ENCODE peak calls at places on chromosome 19, in six cellular contexts. B, S, Z, L, T and D are unnamed samples.

GRCh38 chr19:48391100-48392005 is at the start of gene KDELR1:
- DNase-seq in L (peak), T (peak), B (peak), Z (peak), S (peak), D (peak)

GRCh38 chr19:17755977-17756670 is 4.8 kb downstream of the FCHO1 start:
- DNase-seq in T (no peak), L (peak), B (peak), Z (peak), S (peak), D (peak)

GRCh38 chr19:49142866-49143335 is 12.3 kb downstream of the HRC start:
- DNase-seq in L (peak), T (peak), B (peak), Z (peak), S (peak), D (peak)

GRCh38 chr19:48835734-48836088 is 580 bp downstream of the HSD17B14 start:
- DNase-seq in S (peak), L (peak), Z (peak), B (peak), T (peak), D (peak)

GRCh38 chr19:35973487-35973886 is 21.5 kb upstream of the SDHAF1 start:
- DNase-seq in Z (no peak), T (no peak), S (no peak), B (no peak), L (no peak), D (no peak)

GRCh38 chr19:30640266-30640965 is 268.2 kb downstream of the ZNF536 start:
- DNase-seq in B (no peak), S (no peak), T (no peak), L (no peak), Z (no peak), D (no peak)

GRCh38 chr19:55304279-55304978 is 20.6 kb downstream of the BRSK1 start:
- DNase-seq in Z (peak), L (no peak), B (peak), T (peak), S (peak), D (peak)

GRCh38 chr19:19062454-19063182 is 1.2 kb upstream of the SLC25A42 start:
- DNase-seq in S (peak), T (peak), Z (no peak), L (no peak), B (no peak), D (peak)

GRCh38 chr19:44142014-44142523 is 715 bp downstream of the ZNF234 start:
- DNase-seq in L (no peak), B (peak), Z (no peak), S (no peak), T (peak), D (peak)

GRCh38 chr19:34141036-34141435 is 31.3 kb upstream of the LSM14A start:
- DNase-seq in Z (no peak), B (no peak), T (no peak), S (no peak), L (no peak), D (no peak)

GRCh38 chr19:47111081-47111589 is 2.4 kb downstream of the ZC3H4 start:
- DNase-seq in Z (no peak), S (peak), B (no peak), T (peak), L (no peak), D (no peak)

GRCh38 chr19:49391581-49392399 is 3.7 kb downstream of the KASH5 start:
- DNase-seq in S (peak), B (peak), L (peak), T (peak), Z (peak), D (peak)

GRCh38 chr19:28864577-28865042 is 348.3 kb downstream of the UQCRFS1 start:
- DNase-seq in B (no peak), T (no peak), Z (no peak), S (no peak), L (no peak), D (no peak)

GRCh38 chr19:56148096-56148495 is 7.0 kb downstream of the ZNF444 start:
- DNase-seq in Z (no peak), L (no peak), B (no peak), T (no peak), S (no peak), D (no peak)

GRCh38 chr19:13095393-13095784 is 7.3 kb downstream of the LYL1 start:
- DNase-seq in B (no peak), Z (peak), T (no peak), S (peak), L (no peak), D (no peak)

GRCh38 chr19:5149930-5150329 is 181.0 kb downstream of the KDM4B start:
- DNase-seq in L (no peak), S (no peak), Z (peak), B (no peak), T (no peak), D (no peak)

GRCh38 chr19:42653841-42654240 is 59.1 kb upstream of the CEACAM8 start:
- DNase-seq in S (no peak), T (no peak), L (no peak), Z (no peak), B (no peak), D (no peak)

GRCh38 chr19:47241919-47242644 is 11.1 kb upstream of the BBC3 start:
- DNase-seq in L (no peak), B (no peak), Z (no peak), S (no peak), T (peak), D (peak)

GRCh38 chr19:55647732-55648656 is at the start of gene CCDC106:
- DNase-seq in L (peak), Z (peak), S (peak), B (peak), T (peak), D (peak)

GRCh38 chr19:45091031-45091918 is 1.7 kb upstream of the PPP1R37 start:
- DNase-seq in S (peak), L (peak), B (peak), Z (peak), T (peak), D (peak)

GRCh38 chr19:30028992-30029343 is 86.9 kb downstream of the URI1 start:
- DNase-seq in S (no peak), Z (no peak), L (no peak), B (no peak), T (no peak), D (no peak)

GRCh38 chr19:12703056-12703455 is 6.6 kb upstream of the FBXW9 start:
- DNase-seq in Z (peak), S (peak), L (peak), T (peak), B (peak), D (peak)

GRCh38 chr19:5011476-5012238 is 42.7 kb downstream of the KDM4B start:
- DNase-seq in S (no peak), L (no peak), Z (no peak), B (no peak), T (no peak), D (no peak)

GRCh38 chr19:3606690-3607289 is at the start of gene TBXA2R:
- DNase-seq in S (peak), L (no peak), T (no peak), B (peak), Z (peak), D (peak)

GRCh38 chr19:48530044-48530720 is 18.5 kb upstream of the LMTK3 start:
- DNase-seq in B (no peak), T (no peak), L (no peak), S (no peak), Z (no peak), D (no peak)

GRCh38 chr19:19354007-19354406 is 33.4 kb downstream of the MAU2 start:
- DNase-seq in L (no peak), Z (no peak), S (no peak), B (no peak), T (no peak), D (no peak)

GRCh38 chr19:4189641-4190040 is 7.2 kb downstream of the ANKRD24 start:
- DNase-seq in B (no peak), S (no peak), Z (no peak), T (no peak), L (no peak), D (no peak)

GRCh38 chr19:35642798-35643254 is 1.3 kb downstream of the ETV2 start:
- DNase-seq in S (peak), Z (no peak), T (no peak), L (no peak), B (no peak), D (no peak)

GRCh38 chr19:3636506-3636905 is 9.9 kb upstream of the CACTIN start:
- DNase-seq in B (no peak), T (no peak), S (no peak), L (no peak), Z (no peak), D (no peak)

GRCh38 chr19:45507864-45508680 is 793 bp downstream of the VASP start:
- DNase-seq in L (no peak), T (no peak), Z (peak), S (peak), B (peak), D (peak)

GRCh38 chr19:2168619-2169424 is 5.1 kb downstream of the DOT1L start:
- DNase-seq in B (peak), T (peak), L (peak), Z (peak), S (no peak), D (peak)
- H3K4me2 ChIP-seq in B (peak), T (peak), L (no peak), Z (no peak), S (peak), D (peak)

GRCh38 chr19:940591-941291 is 14.9 kb downstream of the ARID3A start:
- DNase-seq in B (no peak), S (no peak), L (no peak), T (peak), Z (no peak), D (peak)
- H2AFZ ChIP-seq in B (no peak), S (no peak), L (no peak), T (no peak), Z (no peak), D (no peak)

GRCh38 chr19:9018163-9018875 is 8.1 kb upstream of the MUC16 start:
- DNase-seq in L (no peak), S (no peak), Z (no peak), T (no peak), B (no peak), D (no peak)
- H3K4me2 ChIP-seq in L (no peak), S (no peak), Z (no peak), T (no peak), B (no peak), D (no peak)

DNA sequence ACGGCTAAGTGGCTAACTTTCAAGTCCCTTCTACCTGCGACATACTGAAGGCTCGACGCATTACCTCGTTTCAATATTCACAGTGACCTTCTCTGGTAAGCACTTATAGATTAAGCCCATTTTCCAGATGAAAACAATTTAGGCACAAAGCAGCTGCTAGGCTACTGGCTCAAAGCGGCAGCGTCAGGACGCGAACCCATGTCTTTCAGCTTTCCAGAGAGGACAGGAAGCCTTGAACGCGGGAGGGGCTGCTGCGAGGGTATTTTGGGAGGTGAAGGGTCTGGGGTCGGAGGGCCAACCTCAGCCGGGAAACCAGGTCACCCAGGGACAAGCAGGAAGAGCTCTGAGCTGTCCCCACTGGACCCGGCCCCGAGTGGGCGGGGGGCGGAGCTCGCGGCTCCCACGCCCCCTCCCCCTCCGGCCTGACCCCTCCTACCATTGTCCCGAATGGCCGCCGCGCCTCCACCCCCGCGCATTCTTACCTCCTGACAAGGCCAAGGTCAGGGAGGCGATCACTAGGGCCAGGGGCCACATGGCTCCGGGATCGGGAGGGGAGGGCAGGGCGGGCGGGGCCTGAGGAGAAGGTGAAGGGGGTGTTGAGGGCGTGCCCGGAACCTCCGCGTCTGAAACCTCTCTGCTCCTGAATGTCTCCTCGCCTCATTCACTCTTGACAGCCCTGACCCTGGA is at the start of gene KLK13:
- DNase-seq in S (no peak), Z (peak), T (peak), L (no peak), B (peak), D (no peak)
- H2AFZ ChIP-seq in S (no peak), Z (no peak), T (peak), L (peak), B (peak), D (no peak)

GRCh38 chr19:23905771-23906170 is 8.9 kb upstream of the ZNF726 start:
- DNase-seq in L (no peak), Z (no peak), S (no peak), B (no peak), T (no peak), D (no peak)
- H3K4me2 ChIP-seq in L (no peak), Z (no peak), S (no peak), B (no peak), T (no peak), D (no peak)

GRCh38 chr19:39319892-39320168 is 833 bp downstream of the LRFN1 start:
- DNase-seq in S (no peak), B (no peak), L (no peak), T (no peak), Z (no peak), D (no peak)
- H2AFZ ChIP-seq in S (no peak), B (peak), L (peak), T (peak), Z (no peak), D (no peak)

DNA sequence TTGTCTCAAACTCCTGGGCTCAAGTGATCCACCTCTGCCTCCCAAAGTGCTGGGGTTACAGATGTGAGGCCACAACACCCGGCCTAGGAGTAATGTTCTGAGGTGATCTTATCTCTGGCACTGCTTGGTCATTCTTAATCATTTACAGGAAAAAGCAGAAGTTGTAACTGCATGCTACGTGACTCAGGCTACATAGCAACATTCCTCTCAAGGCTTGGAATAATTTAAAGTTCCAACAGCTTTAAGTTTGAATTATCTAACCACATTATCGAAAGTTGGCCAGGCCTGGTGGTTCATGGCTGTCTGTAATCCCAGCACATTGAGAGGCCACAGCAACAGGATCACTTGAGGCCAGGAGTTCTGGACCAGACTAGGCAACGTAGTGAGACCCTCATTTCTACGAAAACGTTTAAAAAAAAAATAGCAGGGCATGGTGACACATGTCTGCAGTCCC is 3.9 kb upstream of the B9D2 start:
- DNase-seq in B (peak), L (no peak), S (no peak), Z (no peak), T (peak), D (peak)
- H3K4me2 ChIP-seq in B (peak), L (no peak), S (no peak), Z (no peak), T (no peak), D (peak)